ENCODE peak calls at places on chromosomes 13 and 19, in eight cellular contexts. B is uterus, Z is PC-3, W is thoracic aorta, F is IMR-90, U is psoas muscle, L is Peyer's patch, H is SK-N-SH. T is an unnamed sample. For H3K4me1, the result is how much of the 10 kb centered on the place peaks cover.

GRCh38 chr13:87052731-87053130 is 618.4 kb upstream of the SLITRK5 start:
- DNase-seq in B (no peak), Z (peak), W (no peak), F (peak), U (no peak), L (no peak), H (no peak), T (no peak)

GRCh38 chr13:94656766-94657165 is 55.1 kb downstream of the GPR180 start:
- DNase-seq in B (no peak), Z (peak), W (no peak), F (peak), U (no peak), L (no peak), H (no peak), T (no peak)

GRCh38 chr19:55333870-55334269 is 5.8 kb upstream of the KMT5C start:
- DNase-seq in B (no peak), Z (no peak), W (no peak), F (no peak), U (no peak), L (peak), H (no peak), T (no peak)

GRCh38 chr13:58876473-58876872 is 1244.9 kb downstream of the PCDH17 start:
- DNase-seq in B (no peak), Z (no peak), W (no peak), F (no peak), U (no peak), L (no peak), H (no peak), T (no peak)

GRCh38 chr13:101919541-101920306 is 467.2 kb downstream of the ITGBL1 start:
- DNase-seq in B (no peak), Z (no peak), W (no peak), F (peak), U (no peak), L (no peak), H (peak), T (no peak)

GRCh38 chr13:34161829-34162544 is 344.0 kb downstream of the RFC3 start:
- DNase-seq in B (no peak), Z (peak), W (no peak), F (peak), U (no peak), L (no peak), H (no peak), T (no peak)

GRCh38 chr19:42076375-42076944 is 494 bp downstream of the ZNF574 start:
- DNase-seq in B (no peak), Z (peak), W (no peak), F (no peak), U (peak), L (peak), H (no peak), T (peak)

GRCh38 chr13:94309997-94310842 is 169.3 kb downstream of the DCT start:
- DNase-seq in B (no peak), Z (peak), W (no peak), F (peak), U (no peak), L (no peak), H (no peak), T (no peak)

GRCh38 chr19:15307169-15307568 is 25.2 kb downstream of the BRD4 start:
- DNase-seq in B (no peak), Z (no peak), W (no peak), F (no peak), U (no peak), L (no peak), H (no peak), T (no peak)
- H3K4me1 ChIP-seq in B (under half), Z (under half), W (half or more), F (under half), U (half or more), L (under half), H (under half), T (under half)

DNA sequence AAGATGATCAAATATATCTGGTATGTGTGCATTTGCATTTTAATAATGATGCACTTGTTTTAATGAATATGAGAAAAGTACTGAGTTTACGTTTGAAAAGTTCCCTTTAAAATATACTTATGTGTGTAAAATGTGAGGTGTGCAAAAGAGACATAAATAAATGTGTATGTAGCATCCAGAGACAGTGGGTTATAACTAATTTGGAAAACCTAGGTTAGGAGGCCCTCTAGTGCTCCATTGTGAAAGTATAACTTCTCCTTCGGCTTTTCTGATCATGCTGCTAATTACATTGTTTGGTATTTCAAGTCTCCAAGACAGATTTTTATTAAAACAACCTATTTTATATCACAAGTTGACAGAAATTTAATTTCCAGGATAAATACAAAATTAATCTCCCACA is 30.1 kb downstream of the SCEL start:
- DNase-seq in B (no peak), Z (peak), W (no peak), F (peak), U (no peak), L (no peak), H (peak), T (no peak)
- TF ChIP-seq CTCF in B (no peak), Z (peak), W (peak), F (peak), U (peak), L (peak), H (peak), T (peak)

DNA sequence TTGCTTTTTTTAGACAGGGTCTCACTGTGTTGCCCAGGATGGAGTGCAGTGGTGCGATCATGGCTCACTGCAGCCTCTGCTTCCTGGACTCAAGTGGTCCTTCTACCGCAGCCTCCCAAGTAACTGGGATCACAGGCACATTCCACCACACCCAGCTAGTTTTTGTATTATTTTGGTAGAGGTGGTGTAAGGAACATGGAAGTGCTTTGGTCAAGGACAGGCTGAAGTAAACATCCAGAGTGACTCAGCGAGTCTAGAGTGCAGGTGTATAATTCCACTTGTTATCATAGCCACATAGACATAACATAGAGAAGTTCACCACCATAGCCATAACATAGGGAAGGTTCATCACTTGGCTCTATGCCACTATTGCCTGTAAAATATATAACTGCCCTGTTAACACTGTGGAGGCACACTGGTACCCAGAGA is 98.6 kb downstream of the RBM26 start:
- DNase-seq in B (no peak), Z (no peak), W (no peak), F (peak), U (no peak), L (no peak), H (no peak), T (no peak)
- H3K4me1 ChIP-seq in B (under half), Z (under half), W (under half), F (under half), U (under half), L (under half), H (under half), T (under half)

DNA sequence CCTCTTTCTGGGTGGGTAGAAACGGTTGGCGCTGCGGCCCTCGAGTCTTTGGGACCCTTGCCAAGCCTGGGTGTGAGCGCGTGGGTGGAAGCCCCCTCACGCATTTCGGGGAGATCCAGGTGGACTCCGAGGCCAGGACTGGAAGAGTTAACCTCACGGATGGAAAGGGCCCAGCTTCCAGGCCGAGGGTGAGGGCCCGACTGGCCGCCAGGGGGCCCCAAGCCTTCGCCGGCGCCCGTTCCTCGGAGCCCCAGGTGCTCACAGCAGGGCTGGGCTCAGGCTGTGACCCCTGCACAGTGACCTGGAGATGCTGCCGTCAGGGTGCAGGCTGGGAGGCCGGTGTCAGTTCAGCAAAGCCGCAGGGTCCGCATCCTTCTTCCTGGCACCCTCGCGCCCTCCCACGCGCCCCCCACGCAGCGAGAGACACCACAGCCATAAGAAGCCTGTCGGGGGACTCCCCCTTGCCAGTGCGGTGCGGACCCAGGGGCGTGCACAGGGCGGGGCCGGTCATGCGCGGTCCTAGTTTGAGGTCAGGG is 34.2 kb upstream of the TMEM255B start:
- DNase-seq in B (peak), Z (peak), W (peak), F (peak), U (peak), L (peak), H (peak), T (peak)
- TF ChIP-seq CTCF in B (peak), Z (peak), W (peak), F (peak), U (peak), L (peak), H (peak), T (peak)

GRCh38 chr13:49419292-49419691 is 24.6 kb downstream of the CAB39L start:
- DNase-seq in B (no peak), Z (no peak), W (no peak), F (peak), U (no peak), L (no peak), H (no peak), T (no peak)

GRCh38 chr13:49418206-49418605 is 25.7 kb downstream of the CAB39L start:
- DNase-seq in B (no peak), Z (no peak), W (no peak), F (no peak), U (no peak), L (no peak), H (no peak), T (no peak)

DNA sequence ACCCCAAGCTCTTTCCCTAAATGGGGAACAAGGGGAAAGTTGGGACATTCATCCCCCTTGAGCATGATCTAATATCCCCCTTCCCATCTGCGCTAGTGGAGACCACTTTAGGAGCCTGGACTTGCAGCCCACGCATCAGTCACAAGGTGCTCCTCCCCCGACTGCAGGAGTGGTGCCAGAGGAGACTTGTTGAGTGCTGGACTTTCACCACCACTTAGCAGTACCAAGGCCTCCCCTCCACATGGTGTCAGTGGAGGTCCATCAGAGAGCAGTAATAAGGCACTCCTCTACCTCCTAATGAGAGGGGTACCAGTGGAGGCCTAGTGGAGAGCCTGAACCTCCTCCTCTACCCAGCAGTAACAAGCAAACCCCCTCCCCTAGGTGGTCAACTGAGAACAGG is 22.5 kb downstream of the CAB39L start:
- DNase-seq in B (no peak), Z (peak), W (no peak), F (no peak), U (no peak), L (no peak), H (no peak), T (no peak)
- H3K4me1 ChIP-seq in B (under half), Z (under half), W (under half), F (under half), U (under half), L (under half), H (under half), T (under half)

GRCh38 chr13:27339299-27339698 is 68.7 kb downstream of the RASL11A start:
- DNase-seq in B (no peak), Z (peak), W (no peak), F (peak), U (no peak), L (peak), H (peak), T (peak)
- TF ChIP-seq CTCF in B (no peak), Z (peak), W (no peak), F (peak), U (peak), L (peak), H (peak), T (peak)

GRCh38 chr19:5943623-5944022 is 29.6 kb downstream of the CAPS start:
- DNase-seq in B (no peak), Z (no peak), W (no peak), F (peak), U (no peak), L (no peak), H (no peak), T (no peak)

GRCh38 chr19:5942991-5943390 is 28.9 kb downstream of the CAPS start:
- DNase-seq in B (no peak), Z (no peak), W (no peak), F (no peak), U (no peak), L (no peak), H (no peak), T (no peak)

GRCh38 chr19:5937550-5937949 is 23.5 kb downstream of the CAPS start:
- DNase-seq in B (no peak), Z (no peak), W (no peak), F (no peak), U (no peak), L (no peak), H (peak), T (no peak)

GRCh38 chr19:5941673-5942072 is 27.6 kb downstream of the CAPS start:
- DNase-seq in B (no peak), Z (no peak), W (no peak), F (no peak), U (no peak), L (no peak), H (no peak), T (no peak)

GRCh38 chr19:5940260-5941208 is 26.5 kb downstream of the CAPS start:
- DNase-seq in B (no peak), Z (no peak), W (no peak), F (no peak), U (no peak), L (no peak), H (no peak), T (no peak)
- H3K4me1 ChIP-seq in B (under half), Z (under half), W (under half), F (under half), U (under half), L (under half), H (under half), T (half or more)

GRCh38 chr19:16332991-16333624 is 8.5 kb downstream of the KLF2 start:
- DNase-seq in B (no peak), Z (no peak), W (no peak), F (no peak), U (no peak), L (no peak), H (no peak), T (no peak)

GRCh38 chr19:16330368-16330801 is 5.8 kb downstream of the KLF2 start:
- DNase-seq in B (peak), Z (peak), W (peak), F (peak), U (peak), L (peak), H (no peak), T (no peak)

GRCh38 chr19:16327911-16328823 is 3.5 kb downstream of the KLF2 start:
- DNase-seq in B (peak), Z (no peak), W (peak), F (peak), U (peak), L (peak), H (no peak), T (peak)

GRCh38 chr19:16328824-16329482 is 4.3 kb downstream of the KLF2 start:
- DNase-seq in B (no peak), Z (no peak), W (no peak), F (peak), U (no peak), L (peak), H (no peak), T (no peak)

DNA sequence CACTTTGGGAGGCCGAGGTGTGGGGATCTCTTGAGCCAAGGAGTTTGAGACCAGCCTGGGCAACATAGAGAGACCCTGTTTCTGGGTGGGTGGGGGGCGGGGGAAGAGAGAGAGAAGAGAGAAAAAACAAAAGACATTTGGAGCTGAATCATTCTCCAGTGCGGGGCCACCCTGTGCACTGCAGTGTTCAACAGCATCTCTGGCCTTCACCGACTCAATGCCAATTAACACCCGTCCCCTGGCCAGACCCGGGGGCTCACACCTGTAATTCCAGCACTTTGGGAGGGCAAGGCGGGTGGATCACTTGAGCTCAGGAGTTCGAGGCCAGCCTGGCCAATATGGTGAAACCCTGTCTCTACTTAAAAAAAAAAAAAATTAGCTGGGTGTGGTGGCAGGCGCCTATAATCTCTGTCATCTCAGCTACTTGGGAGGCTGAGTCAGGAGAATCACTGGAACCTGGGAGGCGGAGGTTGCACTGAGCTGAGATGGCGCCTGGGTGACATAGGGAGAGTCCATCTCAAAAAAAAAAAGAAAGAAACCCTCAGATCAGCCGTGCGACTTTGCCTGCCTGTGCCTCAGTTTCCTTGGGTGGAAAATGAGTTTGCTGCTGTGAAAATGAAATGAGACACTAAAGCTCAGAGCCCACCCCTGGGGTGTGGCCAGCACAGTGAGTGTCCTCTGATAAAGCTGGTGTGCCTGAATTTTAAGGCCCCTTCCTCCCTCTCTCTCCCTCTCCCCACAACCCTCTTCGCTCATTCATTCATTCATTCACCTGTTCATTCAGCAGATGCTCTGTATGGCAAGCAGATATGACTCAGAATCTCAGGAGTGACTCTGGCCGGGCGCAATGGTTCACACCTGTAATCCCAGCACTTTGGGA is 6.4 kb downstream of the KLF2 start:
- DNase-seq in B (no peak), Z (no peak), W (no peak), F (no peak), U (no peak), L (no peak), H (no peak), T (no peak)
- TF ChIP-seq CTCF in B (no peak), Z (no peak), W (no peak), F (no peak), U (no peak), L (no peak), H (no peak), T (no peak)

GRCh38 chr13:73865027-73865426 is 269.2 kb downstream of the KLF12 start:
- DNase-seq in B (no peak), Z (no peak), W (no peak), F (no peak), U (no peak), L (no peak), H (no peak), T (no peak)

GRCh38 chr13:73859841-73860240 is 274.4 kb downstream of the KLF12 start:
- DNase-seq in B (no peak), Z (no peak), W (no peak), F (no peak), U (no peak), L (no peak), H (no peak), T (no peak)

GRCh38 chr13:73861136-73861535 is 273.1 kb downstream of the KLF12 start:
- DNase-seq in B (no peak), Z (no peak), W (no peak), F (no peak), U (no peak), L (no peak), H (no peak), T (no peak)

GRCh38 chr13:73857106-73857505 is 277.1 kb downstream of the KLF12 start:
- DNase-seq in B (no peak), Z (no peak), W (no peak), F (no peak), U (no peak), L (no peak), H (no peak), T (no peak)

GRCh38 chr13:73860501-73860900 is 273.7 kb downstream of the KLF12 start:
- DNase-seq in B (no peak), Z (no peak), W (no peak), F (no peak), U (no peak), L (no peak), H (no peak), T (no peak)
- H3K4me1 ChIP-seq in B (under half), Z (under half), W (under half), F (under half), U (under half), L (under half), H (under half), T (under half)

DNA sequence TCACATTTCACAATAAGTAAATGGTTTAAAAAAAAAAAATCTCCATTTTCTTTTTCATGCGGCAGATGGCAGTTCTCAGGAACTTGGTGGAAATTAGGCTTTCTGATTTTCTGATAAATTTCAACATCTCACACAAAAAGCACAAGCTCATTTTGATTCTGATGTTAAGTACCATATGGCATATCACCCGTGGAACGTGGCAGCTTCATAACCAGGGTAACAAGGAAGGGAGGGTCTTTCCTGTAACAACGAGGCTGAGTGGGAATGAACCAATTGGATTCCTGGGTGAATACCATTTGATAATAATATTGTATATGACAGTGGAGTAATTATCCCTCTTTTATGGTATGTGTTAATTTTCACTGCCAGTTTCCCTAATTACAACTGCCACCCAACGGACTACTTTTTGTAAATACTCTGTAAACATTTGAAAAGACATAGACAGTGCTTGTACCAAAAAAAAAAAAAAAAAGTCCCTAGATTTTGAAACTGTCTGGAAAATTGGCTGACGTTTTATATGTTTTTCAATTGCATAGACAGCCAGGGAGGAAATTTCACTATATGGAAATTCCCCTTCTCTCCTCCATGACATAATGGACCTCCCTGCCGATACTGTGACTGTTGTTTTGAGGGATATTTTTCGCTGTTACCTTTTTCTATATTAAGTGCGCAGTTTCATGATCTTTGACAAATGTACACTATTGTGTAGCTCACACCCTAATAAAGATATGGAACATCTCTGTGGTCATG is 43.5 kb downstream of the C13orf42 start:
- DNase-seq in B (no peak), Z (no peak), W (no peak), F (no peak), U (no peak), L (no peak), H (no peak), T (no peak)
- TF ChIP-seq CTCF in B (no peak), Z (no peak), W (no peak), F (no peak), U (no peak), L (no peak), H (no peak), T (no peak)

T was measured in tibial nerve.